ENCODE peak calls at places on chromosomes 7 and 10, in seven cellular contexts. N is GM23338; V is CD4-positive, CD25-positive, alpha-beta regulatory T cell; R is fibroblast of lung; U is adipocyte; Y is cardiac muscle cell; X is PC-3. W is an unnamed sample.

GRCh38 chr7:72818663-72819366 is 9.2 kb downstream of the TYW1B start:
- DNase-seq in N (no peak), V (no peak), R (no peak), U (no peak), Y (no peak), X (no peak), W (no peak)

GRCh38 chr10:113631680-113632079 is 32.2 kb downstream of the NRAP start:
- DNase-seq in N (no peak), V (no peak), R (no peak), U (no peak), Y (no peak), X (no peak), W (no peak)

GRCh38 chr10:103044942-103045489 is 126.9 kb downstream of the CNNM2 start:
- DNase-seq in N (no peak), V (no peak), R (peak; percentile 36), U (peak; percentile 61), Y (peak; percentile 35), X (no peak), W (no peak)

GRCh38 chr10:87978166-87978565 is 114.7 kb downstream of the PTEN start:
- DNase-seq in N (no peak), V (no peak), R (no peak), U (no peak), Y (no peak), X (no peak), W (no peak)

GRCh38 chr7:4712371-4713182 is 30.5 kb downstream of the FOXK1 start:
- DNase-seq in N (no peak), V (no peak), R (peak; percentile 38), U (peak; percentile 28), Y (no peak), X (peak; percentile 76), W (no peak)

GRCh38 chr7:17233643-17234397 is 64.6 kb upstream of the AHR start:
- DNase-seq in N (no peak), V (peak; percentile 62), R (no peak), U (peak; percentile 33), Y (no peak), X (peak; percentile 12), W (peak; percentile 87)

GRCh38 chr10:7756360-7756992 is 31.3 kb downstream of the KIN start:
- DNase-seq in N (peak; percentile 53), V (peak; percentile 45), R (peak; percentile 23), U (peak; percentile 24), Y (no peak), X (peak; percentile 25), W (peak; percentile 5)

GRCh38 chr7:141390339-141390738 is 160.9 kb upstream of the AGK start:
- DNase-seq in N (no peak), V (no peak), R (no peak), U (no peak), Y (no peak), X (no peak), W (no peak)

GRCh38 chr7:110891197-110891596 is 199.7 kb upstream of the LRRN3 start:
- DNase-seq in N (no peak), V (no peak), R (no peak), U (no peak), Y (no peak), X (no peak), W (no peak)

GRCh38 chr7:71173955-71174354 is 42.0 kb downstream of the GALNT17 start:
- DNase-seq in N (no peak), V (no peak), R (no peak), U (no peak), Y (no peak), X (no peak), W (no peak)

GRCh38 chr7:124412531-124412930 is 353.1 kb downstream of the GPR37 start:
- DNase-seq in N (no peak), V (no peak), R (no peak), U (no peak), Y (no peak), X (no peak), W (no peak)

GRCh38 chr10:19719320-19719719 is 96.9 kb upstream of the PLXDC2 start:
- DNase-seq in N (no peak), V (no peak), R (peak; percentile 99), U (peak; percentile 41), Y (no peak), X (peak; percentile 16), W (no peak)

GRCh38 chr7:12436896-12437535 is 33.4 kb upstream of the VWDE start:
- DNase-seq in N (peak; percentile 72), V (no peak), R (peak; percentile 31), U (peak; percentile 7), Y (peak; percentile 47), X (peak; percentile 68), W (no peak)

GRCh38 chr7:85815511-85815910 is 628.7 kb upstream of the SEMA3D start:
- DNase-seq in N (no peak), V (no peak), R (peak; percentile 1), U (no peak), Y (no peak), X (no peak), W (no peak)

GRCh38 chr7:43612599-43613589 is 30.0 kb downstream of the STK17A start:
- DNase-seq in N (no peak), V (peak; percentile 39), R (peak; percentile 65), U (peak; percentile 64), Y (no peak), X (no peak), W (no peak)

GRCh38 chr7:30028749-30029635 is 780 bp downstream of the PLEKHA8 start:
- DNase-seq in N (peak; percentile 85), V (peak; percentile 66), R (peak; percentile 32), U (peak; percentile 46), Y (peak; percentile 70), X (peak; percentile 32), W (peak; percentile 42)

GRCh38 chr10:45466784-45467183 is 92.8 kb downstream of the ALOX5 start:
- DNase-seq in N (no peak), V (no peak), R (no peak), U (no peak), Y (no peak), X (no peak), W (no peak)

GRCh38 chr10:46294641-46295230 is 7.9 kb downstream of the ANTXRL start:
- DNase-seq in N (no peak), V (no peak), R (no peak), U (no peak), Y (no peak), X (no peak), W (no peak)

GRCh38 chr7:37211097-37211496 is 237.6 kb downstream of the ELMO1 start:
- DNase-seq in N (no peak), V (no peak), R (peak; percentile 98), U (peak; percentile 97), Y (no peak), X (no peak), W (no peak)

GRCh38 chr10:32622409-32622808 is 176.5 kb downstream of the CCDC7 start:
- DNase-seq in N (no peak), V (no peak), R (no peak), U (no peak), Y (no peak), X (no peak), W (no peak)
- H3K4me1 ChIP-seq in N (no peaks in the 10 kb centered on the region), V (no peaks in the 10 kb centered on the region), R (no peaks in the 10 kb centered on the region), U (no peaks in the 10 kb centered on the region), Y (no peaks in the 10 kb centered on the region), X (no peaks in the 10 kb centered on the region), W (no peaks in the 10 kb centered on the region)

DNA sequence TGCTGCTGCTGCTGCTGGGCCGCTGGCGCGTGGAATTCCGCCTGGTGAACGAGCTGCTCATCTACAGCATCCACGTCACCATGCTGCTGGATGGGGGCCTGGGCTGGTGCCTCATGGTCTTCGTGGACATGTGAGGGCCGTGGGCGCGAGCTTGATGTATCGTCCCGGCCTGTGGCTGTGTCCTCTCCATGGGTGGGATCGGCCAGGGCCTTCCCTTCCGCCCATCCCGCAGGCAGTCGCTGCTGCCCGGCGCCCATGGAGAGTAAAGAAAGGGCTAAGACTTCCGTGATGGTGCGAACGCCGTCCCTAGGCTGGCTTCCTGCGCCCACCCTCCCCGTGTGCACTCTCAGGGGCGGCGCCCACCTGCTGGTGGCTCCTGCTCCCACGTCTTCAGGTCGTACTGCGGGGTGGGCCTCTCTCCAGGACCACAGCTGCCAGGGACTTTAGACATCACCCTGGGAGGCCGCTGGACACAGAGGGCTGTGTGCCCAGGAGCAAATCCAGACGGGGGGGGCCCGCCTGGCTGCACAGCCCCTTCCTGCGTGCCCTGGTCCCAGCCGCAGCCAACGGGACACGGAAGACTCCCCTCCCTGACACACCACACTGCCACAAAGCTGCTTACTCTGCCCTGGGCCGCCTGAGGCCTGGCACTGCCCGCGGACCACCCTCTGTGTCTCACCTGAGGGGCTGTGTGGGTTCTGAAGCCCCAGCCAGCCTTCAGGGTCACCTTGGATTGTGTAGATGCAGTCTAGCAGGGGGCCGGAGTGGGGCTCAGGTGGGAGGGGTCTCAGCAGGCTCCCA is 167.5 kb downstream of the SEPTIN7 start:
- DNase-seq in N (peak; percentile 17), V (no peak), R (no peak), U (no peak), Y (no peak), X (no peak), W (no peak)
- H3K4me1 ChIP-seq in N (no peaks in the 10 kb centered on the region), V (no peaks in the 10 kb centered on the region), R (no peaks in the 10 kb centered on the region), U (peaks cover 3% of the 10 kb centered on the region), Y (no peaks in the 10 kb centered on the region), X (no peaks in the 10 kb centered on the region), W (peaks cover 4% of the 10 kb centered on the region)

GRCh38 chr10:91012502-91012901 is 91.6 kb upstream of the ANKRD1 start:
- DNase-seq in N (no peak), V (no peak), R (no peak), U (no peak), Y (no peak), X (peak; percentile 4), W (no peak)

GRCh38 chr10:91007656-91008055 is 86.8 kb upstream of the ANKRD1 start:
- DNase-seq in N (no peak), V (no peak), R (no peak), U (no peak), Y (no peak), X (no peak), W (no peak)

GRCh38 chr10:91013985-91014384 is 93.1 kb upstream of the ANKRD1 start:
- DNase-seq in N (no peak), V (no peak), R (no peak), U (no peak), Y (no peak), X (no peak), W (no peak)

GRCh38 chr10:91009121-91009520 is 88.2 kb upstream of the ANKRD1 start:
- DNase-seq in N (no peak), V (no peak), R (no peak), U (no peak), Y (no peak), X (no peak), W (no peak)

DNA sequence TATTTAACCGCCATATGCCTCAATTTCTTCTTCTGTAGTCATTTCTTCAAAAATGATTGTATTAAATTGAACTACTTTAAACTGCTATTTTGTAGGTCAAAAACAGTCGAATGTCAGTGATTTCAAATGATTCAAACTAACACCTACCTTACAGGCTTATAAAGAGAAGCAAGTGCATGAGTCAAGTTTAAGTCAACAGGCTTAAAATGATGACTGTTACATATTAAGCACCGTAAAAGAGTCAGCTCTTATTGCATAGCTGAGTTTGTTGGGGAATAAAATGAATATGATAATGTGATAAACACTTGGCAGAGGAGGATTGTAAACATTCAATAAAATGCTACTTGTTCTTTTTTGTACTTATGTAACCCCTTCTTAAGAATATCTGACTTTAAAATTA is 90.1 kb upstream of the ANKRD1 start:
- DNase-seq in N (no peak), V (no peak), R (no peak), U (no peak), Y (no peak), X (peak; percentile 71), W (no peak)
- H3K4me1 ChIP-seq in N (no peaks in the 10 kb centered on the region), V (no peaks in the 10 kb centered on the region), R (no peaks in the 10 kb centered on the region), U (peaks cover 5% of the 10 kb centered on the region), Y (peaks cover 6% of the 10 kb centered on the region), X (peaks cover 20% of the 10 kb centered on the region), W (peaks cover 18% of the 10 kb centered on the region)

DNA sequence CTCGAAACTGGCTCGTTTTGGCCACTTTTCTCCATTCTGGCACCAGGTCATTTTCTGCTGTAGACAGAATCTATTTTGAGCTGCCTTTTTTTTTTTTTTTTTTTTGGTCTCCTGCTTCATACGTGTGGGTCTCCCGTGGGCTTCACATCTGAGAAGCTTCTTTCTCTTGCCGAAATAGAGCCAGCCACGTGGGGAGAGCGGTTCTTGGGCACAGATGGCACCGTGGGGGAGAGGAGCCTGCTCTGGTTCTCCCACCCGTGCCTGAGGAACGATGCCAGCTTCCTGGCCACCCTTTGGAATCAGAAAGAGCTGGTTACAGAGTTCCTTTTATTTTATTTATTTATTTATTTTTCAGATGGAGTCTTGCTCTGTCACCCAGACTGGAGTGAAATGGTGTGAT is 48.7 kb upstream of the OCM2 start:
- DNase-seq in N (no peak), V (no peak), R (no peak), U (no peak), Y (no peak), X (no peak), W (no peak)
- H3K4me1 ChIP-seq in N (peaks cover 3% of the 10 kb centered on the region), V (no peaks in the 10 kb centered on the region), R (no peaks in the 10 kb centered on the region), U (no peaks in the 10 kb centered on the region), Y (no peaks in the 10 kb centered on the region), X (no peaks in the 10 kb centered on the region), W (no peaks in the 10 kb centered on the region)

W was measured in CD4-positive, alpha-beta memory T cell.